ENCODE peak calls at places on chromosomes 6 and 20, in four cellular contexts. R, N, T and B are unnamed samples.

GRCh38 chr6:121222656-121223055 is 111.6 kb downstream of the TBC1D32 start:
- DNase-seq in R (peak), N (no peak), T (no peak), B (peak)

GRCh38 chr20:44001667-44002596 is 87.3 kb downstream of the TOX2 start:
- DNase-seq in R (no peak), N (no peak), T (no peak), B (no peak)

GRCh38 chr6:97947841-97948240 is 664.8 kb upstream of the MMS22L start:
- DNase-seq in R (peak), N (no peak), T (peak), B (no peak)

GRCh38 chr6:132788658-132789397 is 9.6 kb downstream of the SLC18B1 start:
- DNase-seq in R (no peak), N (no peak), T (no peak), B (no peak)

GRCh38 chr6:130600880-130601341 is 226.3 kb upstream of the SMLR1 start:
- DNase-seq in R (peak), N (no peak), T (no peak), B (peak)

GRCh38 chr6:37632291-37632690 is 65.4 kb downstream of the MDGA1 start:
- DNase-seq in R (no peak), N (no peak), T (no peak), B (no peak)

GRCh38 chr6:164612731-164613130 is 696.7 kb downstream of the C6orf118 start:
- DNase-seq in R (no peak), N (no peak), T (no peak), B (no peak)

GRCh38 chr6:37089783-37090182 is 80.2 kb upstream of the PIM1 start:
- DNase-seq in R (no peak), N (no peak), T (no peak), B (no peak)

GRCh38 chr6:48476257-48476656 is 365.3 kb upstream of the PTCHD4 start:
- DNase-seq in R (peak), N (peak), T (peak), B (peak)

GRCh38 chr6:139474145-139475108 is 100.0 kb upstream of the CITED2 start:
- DNase-seq in R (peak), N (peak), T (no peak), B (peak)

GRCh38 chr20:38063911-38064310 is 30.4 kb downstream of the RPRD1B start:
- DNase-seq in R (no peak), N (no peak), T (no peak), B (no peak)

GRCh38 chr6:13303668-13304017 is 24.7 kb downstream of the TBC1D7 start:
- DNase-seq in R (peak), N (no peak), T (no peak), B (peak)

GRCh38 chr6:13278184-13278583 is 50.2 kb downstream of the TBC1D7 start:
- DNase-seq in R (no peak), N (peak), T (no peak), B (no peak)

GRCh38 chr6:118569498-118569897 is 21.4 kb downstream of the PLN start:
- DNase-seq in R (no peak), N (no peak), T (no peak), B (no peak)

GRCh38 chr6:118567974-118568373 is 19.9 kb downstream of the PLN start:
- DNase-seq in R (no peak), N (no peak), T (no peak), B (no peak)

GRCh38 chr6:118562248-118562647 is 14.2 kb downstream of the PLN start:
- DNase-seq in R (no peak), N (no peak), T (no peak), B (no peak)

GRCh38 chr6:118562959-118563358 is 14.9 kb downstream of the PLN start:
- DNase-seq in R (peak), N (no peak), T (no peak), B (peak)

DNA sequence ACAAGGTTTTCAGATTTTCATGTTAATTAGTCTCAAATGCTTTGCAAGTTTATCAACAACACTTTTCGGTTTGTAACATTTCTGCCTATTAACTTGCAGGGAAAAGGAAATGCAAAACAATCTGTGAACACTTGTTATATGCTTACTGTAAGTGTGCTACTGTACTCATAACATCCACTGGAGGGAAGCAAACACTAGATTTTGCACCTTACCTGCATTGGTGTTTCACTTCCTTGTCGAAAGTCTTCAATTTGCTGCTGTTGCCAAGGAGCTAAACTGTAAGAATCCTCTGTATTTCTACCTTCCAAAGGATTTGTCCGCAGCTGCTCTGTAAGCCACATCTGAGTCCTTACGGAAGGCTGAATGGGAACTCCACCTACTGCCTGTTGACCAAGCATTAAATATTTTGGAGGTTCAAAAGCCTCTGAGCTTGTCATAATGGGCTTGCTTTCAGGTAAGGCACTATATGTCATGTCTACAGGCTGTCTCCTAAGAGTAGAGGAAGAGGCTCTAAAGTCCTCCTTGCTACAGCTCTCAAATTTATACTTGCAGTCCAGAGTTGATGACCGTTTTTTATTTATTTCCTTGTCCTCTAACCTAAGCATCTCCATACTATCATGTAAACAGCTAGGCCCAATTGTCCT is 17.3 kb downstream of the PLN start:
- DNase-seq in R (no peak), N (no peak), T (peak), B (peak)
- TF ChIP-seq CTCF in R (peak), N (peak), T (peak), B (peak)

GRCh38 chr20:62353289-62354030 is 13.7 kb downstream of the LAMA5 start:
- DNase-seq in R (no peak), N (no peak), T (peak), B (no peak)
- H3K4me3 ChIP-seq in R (no peak), N (no peak), T (no peak), B (no peak)

GRCh38 chr6:116218172-116218633 is 35.7 kb downstream of the TSPYL4 start:
- DNase-seq in R (no peak), N (no peak), T (no peak), B (no peak)
- TF ChIP-seq CTCF in R (peak), N (peak), T (peak), B (no peak)

GRCh38 chr6:169695131-169695530 is 6.7 kb downstream of the WDR27 start:
- DNase-seq in R (no peak), N (no peak), T (no peak), B (no peak)

GRCh38 chr6:169701218-169701952 is 444 bp downstream of the WDR27 start:
- DNase-seq in R (peak), N (no peak), T (no peak), B (no peak)

GRCh38 chr6:169701953-169702639 is at the start of the genes C6orf120 and WDR27:
- DNase-seq in R (peak), N (peak), T (peak), B (peak)

GRCh38 chr6:169702640-169703246 is 817 bp downstream of the C6orf120 start:
- DNase-seq in R (no peak), N (peak), T (peak), B (peak)

DNA sequence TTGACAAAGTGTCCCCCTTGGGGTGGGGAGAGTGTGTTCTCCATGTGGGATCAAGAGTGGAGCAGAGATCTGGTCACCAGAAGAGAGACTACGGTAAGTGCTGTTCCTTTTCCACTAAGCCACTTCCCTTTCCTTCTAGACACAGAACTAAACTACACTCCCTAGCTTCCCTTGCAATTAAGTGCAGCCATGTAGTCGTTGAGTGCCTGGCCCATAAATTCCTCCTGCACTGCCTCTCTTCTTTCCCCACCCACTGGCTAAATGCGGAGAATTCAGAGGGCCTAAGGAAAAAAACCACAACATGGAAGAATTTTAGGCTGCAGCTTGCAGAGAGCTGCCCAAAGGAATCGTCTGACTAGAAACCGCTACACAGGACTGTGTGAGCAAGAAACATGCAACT is 1.5 kb downstream of the WDR27 start:
- DNase-seq in R (peak), N (no peak), T (no peak), B (peak)
- H3K4me3 ChIP-seq in R (no peak), N (peak), T (no peak), B (peak)

DNA sequence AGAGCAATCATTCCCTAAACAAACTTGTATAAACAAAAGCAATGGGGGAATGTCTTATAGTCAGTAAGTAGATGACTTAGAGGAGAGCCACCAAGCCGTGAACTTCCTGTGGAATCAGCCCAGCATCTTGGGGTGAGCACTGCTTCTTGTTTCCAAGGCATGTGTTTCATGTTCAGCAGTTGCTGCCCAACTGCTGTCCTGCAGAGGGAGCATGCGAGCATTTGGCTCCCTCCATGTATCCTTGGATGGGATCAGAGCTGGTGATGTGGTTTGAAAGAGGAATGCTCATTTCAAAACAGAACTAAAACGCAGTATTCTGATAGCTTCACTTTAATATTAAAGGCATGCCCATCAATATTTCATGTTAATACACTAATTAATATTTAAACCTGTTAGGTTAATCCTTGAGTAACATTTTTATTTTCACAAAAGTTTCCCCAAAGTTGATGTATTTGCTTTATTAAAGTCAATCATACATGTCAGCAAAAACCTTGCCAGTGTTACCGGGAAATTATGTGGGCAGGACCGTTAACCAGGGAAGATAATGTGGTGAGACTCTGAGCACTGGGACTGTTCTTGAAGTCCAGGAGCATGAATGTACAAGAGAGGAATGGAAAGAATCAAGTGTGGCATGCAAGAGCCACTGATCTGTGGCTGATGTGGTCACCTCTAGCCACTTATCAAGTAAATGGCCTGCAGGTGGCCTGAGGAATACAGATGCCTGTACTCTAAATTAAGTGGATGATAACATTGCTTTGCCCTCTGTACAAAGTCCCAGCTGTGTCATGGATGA is 172.2 kb upstream of the GGTLC1 start:
- DNase-seq in R (peak), N (peak), T (peak), B (peak)
- TF ChIP-seq CTCF in R (peak), N (peak), T (peak), B (peak)

GRCh38 chr20:32764000-32764960 is 2.1 kb downstream of the DNMT3B start:
- DNase-seq in R (no peak), N (peak), T (no peak), B (no peak)

GRCh38 chr20:32761831-32762753 is at the start of gene DNMT3B:
- DNase-seq in R (peak), N (peak), T (peak), B (peak)

GRCh38 chr20:32763202-32763999 is 1.2 kb downstream of the DNMT3B start:
- DNase-seq in R (no peak), N (peak), T (no peak), B (no peak)

GRCh38 chr20:32762754-32763201 is 593 bp downstream of the DNMT3B start:
- DNase-seq in R (no peak), N (peak), T (no peak), B (no peak)

DNA sequence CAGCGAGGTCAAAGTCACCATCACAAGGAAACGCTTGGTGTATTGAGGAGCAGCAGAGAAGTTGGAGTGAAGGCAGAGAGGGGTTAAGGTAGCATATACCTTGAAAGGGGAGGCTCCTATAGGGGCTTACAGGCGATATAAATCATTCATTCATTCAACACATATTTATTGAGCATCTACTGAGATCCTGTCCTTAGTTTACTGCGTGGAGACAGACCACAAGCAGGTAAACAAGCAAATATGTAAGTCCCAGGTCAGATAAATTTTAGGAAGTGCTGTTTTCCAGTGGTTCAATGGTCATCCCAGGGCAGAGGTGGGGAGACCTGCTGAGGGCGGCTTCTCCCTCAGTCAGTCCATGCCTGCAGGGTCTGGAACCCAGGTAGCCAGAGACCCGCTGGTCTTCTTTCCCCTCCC is 761 bp upstream of the DNMT3B start:
- DNase-seq in R (no peak), N (no peak), T (no peak), B (no peak)
- H3K4me3 ChIP-seq in R (peak), N (peak), T (peak), B (no peak)

GRCh38 chr6:99814230-99814928 is 179.6 kb downstream of the MCHR2 start:
- DNase-seq in R (no peak), N (no peak), T (peak), B (no peak)
- TF ChIP-seq CTCF in R (no peak), N (no peak), T (no peak), B (no peak)

GRCh38 chr6:125513978-125514377 is 212.2 kb upstream of the HDDC2 start:
- DNase-seq in R (no peak), N (no peak), T (no peak), B (no peak)
- H3K4me3 ChIP-seq in R (no peak), N (no peak), T (no peak), B (no peak)

GRCh38 chr20:34415079-34415478 is 52.0 kb downstream of the ITCH start:
- DNase-seq in R (no peak), N (no peak), T (no peak), B (no peak)
- TF ChIP-seq CTCF in R (no peak), N (no peak), T (no peak), B (no peak)

GRCh38 chr6:4313044-4313686 is 177.8 kb upstream of the ECI2 start:
- DNase-seq in R (peak), N (peak), T (no peak), B (peak)
- H3K4me3 ChIP-seq in R (no peak), N (no peak), T (no peak), B (no peak)